ENCODE peak calls at places on chromosome 14, in seven cellular contexts. O is lower leg skin, T is heart left ventricle, S is cardiac muscle cell, V is choroid plexus epithelial cell, D is HL-60, W is GM06990. Q is an unnamed sample.

GRCh38 chr14:49896956-49897355 is 4.1 kb downstream of the ARF6 start:
- DNase-seq in V (no peak), O (no peak), S (no peak), T (no peak), D (no peak), W (no peak), Q (no peak)

GRCh38 chr14:103886304-103887169 is 39.2 kb upstream of the PPP1R13B start:
- DNase-seq in T (no peak), V (peak; percentile 57), O (no peak), S (no peak), D (no peak), W (no peak), Q (no peak)

GRCh38 chr14:65346895-65347294 is 65.6 kb upstream of the FUT8 start:
- DNase-seq in V (peak; percentile 45), S (no peak), D (no peak), T (peak; percentile 40), W (no peak), O (no peak), Q (no peak)

GRCh38 chr14:101009531-101009930 is 106.0 kb upstream of the RTL1 start:
- DNase-seq in D (no peak), O (no peak), W (no peak), T (no peak), V (no peak), S (no peak), Q (no peak)

GRCh38 chr14:55535521-55536207 is 44.3 kb upstream of the KTN1 start:
- DNase-seq in T (no peak), S (no peak), O (no peak), W (no peak), V (no peak), D (no peak), Q (no peak)

GRCh38 chr14:80638620-80639215 is 302.8 kb downstream of the CEP128 start:
- DNase-seq in D (no peak), T (no peak), O (no peak), V (peak; percentile 89), S (no peak), W (no peak), Q (no peak)

GRCh38 chr14:101475468-101476257 is 85.6 kb upstream of the DIO3 start:
- DNase-seq in D (no peak), W (no peak), O (peak; percentile 43), T (no peak), S (no peak), V (peak; percentile 88), Q (no peak)

GRCh38 chr14:97602438-97603117 is 805.4 kb downstream of the VRK1 start:
- DNase-seq in W (no peak), O (no peak), S (no peak), D (no peak), T (no peak), V (no peak), Q (no peak)

GRCh38 chr14:38868415-38869290 is 234.4 kb downstream of the SEC23A start:
- DNase-seq in T (no peak), W (no peak), V (no peak), S (no peak), D (no peak), O (no peak), Q (peak; percentile 67)

GRCh38 chr14:22002860-22003284 is 329.3 kb upstream of the OR4E1 start:
- DNase-seq in W (no peak), D (no peak), S (peak; percentile 28), T (no peak), V (no peak), O (no peak), Q (no peak)

GRCh38 chr14:58730793-58731464 is 93.2 kb downstream of the DACT1 start:
- DNase-seq in T (no peak), V (peak; percentile 76), D (no peak), O (no peak), S (no peak), W (no peak), Q (no peak)

GRCh38 chr14:75229923-75230792 is 48.5 kb upstream of the FOS start:
- DNase-seq in D (peak; percentile 58), T (no peak), W (peak; percentile 65), O (no peak), S (no peak), V (peak; percentile 66), Q (no peak)

GRCh38 chr14:34060747-34061050 is 109.8 kb upstream of the EGLN3 start:
- DNase-seq in O (no peak), S (peak; percentile 6), D (no peak), W (no peak), V (no peak), T (no peak), Q (no peak)

GRCh38 chr14:76267322-76268012 is 108.5 kb upstream of the ESRRB start:
- DNase-seq in S (no peak), V (peak; percentile 65), T (peak; percentile 74), W (no peak), O (peak; percentile 21), D (no peak), Q (no peak)

GRCh38 chr14:99737956-99738667 is 54.0 kb downstream of the CYP46A1 start:
- DNase-seq in O (no peak), W (no peak), T (no peak), S (no peak), D (no peak), V (no peak), Q (no peak)

GRCh38 chr14:97336816-97337215 is 539.6 kb downstream of the VRK1 start:
- DNase-seq in W (no peak), S (no peak), O (no peak), D (no peak), T (no peak), V (no peak), Q (no peak)

GRCh38 chr14:58238252-58239247 is 6.1 kb upstream of the PSMA3 start:
- DNase-seq in D (no peak), W (no peak), O (no peak), T (no peak), S (peak; percentile 32), V (peak; percentile 66), Q (no peak)

GRCh38 chr14:59664741-59665140 is 88.1 kb upstream of the CCDC175 start:
- DNase-seq in O (no peak), T (no peak), V (no peak), S (no peak), D (no peak), W (no peak), Q (no peak)

GRCh38 chr14:36647827-36648753 is 13.6 kb upstream of the PAX9 start:
- DNase-seq in V (peak; percentile 51), S (peak; percentile 77), O (no peak), D (peak; percentile 22), W (no peak), T (no peak), Q (no peak)

GRCh38 chr14:91029451-91030217 is 30.8 kb downstream of the RPS6KA5 start:
- DNase-seq in V (no peak), D (no peak), O (no peak), S (no peak), W (no peak), T (no peak), Q (no peak)

GRCh38 chr14:80215756-80216581 is 4.7 kb upstream of the DIO2 start:
- DNase-seq in O (no peak), S (no peak), D (no peak), W (no peak), V (peak; percentile 29), T (peak; percentile 64), Q (no peak)

GRCh38 chr14:85420707-85421106 is 109.2 kb upstream of the FLRT2 start:
- DNase-seq in S (no peak), W (no peak), V (no peak), D (no peak), O (no peak), T (no peak), Q (no peak)

GRCh38 chr14:99028521-99028920 is 243.5 kb downstream of the BCL11B start:
- DNase-seq in T (no peak), O (no peak), S (no peak), D (no peak), V (no peak), W (no peak), Q (no peak)

GRCh38 chr14:101065696-101066694 is 162.5 kb upstream of the RTL1 start:
- DNase-seq in O (no peak), D (no peak), V (no peak), S (no peak), T (no peak), W (no peak), Q (no peak)

GRCh38 chr14:99318959-99319295 is 46.9 kb upstream of the BCL11B start:
- DNase-seq in S (no peak), D (no peak), V (no peak), W (no peak), T (no peak), O (no peak), Q (no peak)

GRCh38 chr14:30179381-30180130 is 251.9 kb upstream of the PRKD1 start:
- DNase-seq in T (no peak), O (no peak), D (no peak), V (no peak), W (no peak), S (no peak), Q (no peak)

GRCh38 chr14:24232645-24233537 is at the start of gene GMPR2:
- DNase-seq in W (no peak), S (no peak), T (no peak), D (no peak), O (no peak), V (no peak), Q (no peak)

GRCh38 chr14:31229638-31230229 is 22.1 kb upstream of the HECTD1 start:
- DNase-seq in W (no peak), D (peak; percentile 97), O (peak; percentile 90), S (no peak), T (peak; percentile 72), V (peak; percentile 98), Q (peak; percentile 99)
- H3K4me3 ChIP-seq in W (no peak overlapping the region), D (no peak overlapping the region), O (no peak overlapping the region), S (no peak overlapping the region), T (peak overlapping the region; percentile 43), V (peak overlapping the region; percentile 46), Q (peak overlapping the region; percentile 19)

GRCh38 chr14:67517083-67517482 is 16.0 kb upstream of the PLEKHH1 start:
- DNase-seq in V (peak; percentile 23), S (peak; percentile 34), D (no peak), T (peak; percentile 61), O (no peak), W (no peak), Q (no peak)
- TF ChIP-seq CTCF in V (peak; percentile 35), S (peak; percentile 15), D (no peak), T (no peak), O (no peak), W (no peak), Q (no peak)

DNA sequence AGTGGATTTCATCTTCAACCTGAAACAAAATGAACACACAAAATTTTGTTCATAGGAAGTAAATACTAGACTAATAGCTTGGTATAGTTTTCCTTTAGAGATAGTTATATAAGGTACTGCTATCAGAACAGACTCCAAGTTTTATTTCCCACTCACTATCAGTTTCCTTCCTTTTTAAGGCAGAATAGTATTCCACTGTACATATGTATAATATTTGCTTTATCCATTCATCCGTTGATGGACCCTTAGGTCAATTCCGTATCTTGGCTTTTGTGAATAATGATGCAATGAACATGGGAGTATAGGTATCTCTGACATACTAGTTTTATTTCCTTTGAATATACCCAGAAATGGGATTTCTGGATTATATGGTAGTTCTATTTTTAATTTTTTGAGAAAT is 3.7 kb downstream of the CCNB1IP1 start:
- DNase-seq in T (no peak), O (no peak), W (no peak), S (no peak), V (no peak), D (no peak), Q (no peak)
- H3K4me3 ChIP-seq in T (no peak overlapping the region), O (no peak overlapping the region), W (no peak overlapping the region), S (no peak overlapping the region), V (no peak overlapping the region), D (no peak overlapping the region), Q (no peak overlapping the region)

DNA sequence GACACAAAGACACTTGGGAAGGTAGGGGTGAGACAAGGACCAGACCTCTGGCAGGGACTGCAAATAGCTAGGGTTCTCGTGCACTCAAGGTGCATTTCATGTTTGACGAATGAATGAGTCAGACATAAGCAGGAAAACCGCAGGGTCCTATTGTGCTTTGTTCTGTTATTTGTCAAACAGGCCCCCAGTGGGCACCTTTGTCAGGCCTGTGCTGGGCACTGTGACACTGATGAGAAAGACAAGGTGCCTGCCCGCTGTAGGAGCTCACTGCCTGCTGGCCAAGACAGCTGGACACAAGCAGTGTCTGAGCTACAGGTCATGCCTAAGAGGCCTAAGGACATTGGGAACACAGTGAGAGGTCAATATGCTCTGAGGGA is 2.3 kb downstream of the OTUB2 start:
- DNase-seq in D (no peak), S (no peak), T (no peak), O (no peak), V (no peak), W (no peak), Q (no peak)
- TF ChIP-seq CTCF in D (no peak), S (no peak), T (no peak), O (no peak), V (no peak), W (no peak), Q (no peak)